ENCODE peak calls at places on chromosomes 6 and 20, in four cellular contexts. G is HT1080; B is CD4-positive, alpha-beta memory T cell; J is naive B cell. S is an unnamed sample.
A peak's percentile ranks its signal among the peaks of the same experiment; 100 is the strongest.

GRCh38 chr20:63342561-63343459 is 18.3 kb downstream of the CHRNA4 start:
- DNase-seq in B (no peak), G (no peak), J (no peak), S (no peak)

GRCh38 chr6:129661478-129662405 is 48.2 kb downstream of the ARHGAP18 start:
- DNase-seq in G (no peak), J (no peak), B (no peak), S (no peak)

GRCh38 chr6:140082867-140083297 is 708.4 kb upstream of the CITED2 start:
- DNase-seq in B (no peak), G (peak; percentile 18), J (no peak), S (no peak)

GRCh38 chr6:165227644-165228329 is 81.6 kb downstream of the C6orf118 start:
- DNase-seq in J (no peak), G (peak; percentile 70), B (no peak), S (no peak)

GRCh38 chr20:46823271-46823747 is 71.3 kb upstream of the EYA2 start:
- DNase-seq in J (no peak), B (no peak), G (no peak), S (no peak)

GRCh38 chr6:84762941-84763396 is 1.4 kb downstream of the TBX18 start:
- DNase-seq in B (no peak), G (no peak), J (no peak), S (no peak)

GRCh38 chr6:133741375-133741861 is 147.5 kb upstream of the TCF21 start:
- DNase-seq in J (no peak), B (no peak), G (peak; percentile 7), S (no peak)

GRCh38 chr6:84773133-84773430 is 8.7 kb upstream of the TBX18 start:
- DNase-seq in B (no peak), J (no peak), G (no peak), S (no peak)

GRCh38 chr6:107153061-107153460 is 37.7 kb upstream of the BEND3 start:
- DNase-seq in J (no peak), G (no peak), B (no peak), S (no peak)

GRCh38 chr20:3924304-3925112 is 35.3 kb downstream of the PANK2 start:
- DNase-seq in G (no peak), B (no peak), J (no peak), S (no peak)

GRCh38 chr20:58293453-58293852 is 16.1 kb upstream of the RAB22A start:
- DNase-seq in J (no peak), B (no peak), G (no peak), S (no peak)

GRCh38 chr6:129203190-129203900 is 320.4 kb downstream of the LAMA2 start:
- DNase-seq in G (peak; percentile 23), J (no peak), B (no peak), S (no peak)

GRCh38 chr6:82022614-82023102 is 224.9 kb downstream of the IBTK start:
- DNase-seq in B (no peak), G (peak; percentile 88), J (no peak), S (no peak)

GRCh38 chr20:56440346-56441007 is 27.9 kb upstream of the RTF2 start:
- DNase-seq in B (peak; percentile 70), J (peak; percentile 45), G (no peak), S (peak; percentile 55)

GRCh38 chr6:163955752-163956151 is 541.2 kb downstream of the QKI start:
- DNase-seq in J (no peak), B (no peak), G (no peak), S (no peak)

GRCh38 chr20:44217342-44218092 is 6.9 kb upstream of the OSER1 start:
- DNase-seq in J (peak; percentile 54), G (peak; percentile 63), B (peak; percentile 74), S (peak; percentile 54)

GRCh38 chr6:164104432-164104831 is 689.9 kb downstream of the QKI start:
- DNase-seq in G (no peak), J (no peak), B (no peak), S (no peak)

GRCh38 chr6:44940367-44940766 is 387.8 kb upstream of the RUNX2 start:
- DNase-seq in G (no peak), B (no peak), J (no peak), S (no peak)

GRCh38 chr6:41571066-41571780 is 25.0 kb downstream of the FOXP4 start:
- DNase-seq in G (no peak), J (no peak), B (no peak), S (no peak)

GRCh38 chr20:63568986-63569949 is 4.8 kb downstream of the HELZ2 start:
- DNase-seq in G (no peak), J (no peak), B (no peak), S (no peak)

GRCh38 chr20:18721716-18722115 is 91.9 kb upstream of the SCP2D1 start:
- DNase-seq in J (no peak), B (no peak), G (no peak), S (no peak)

GRCh38 chr20:6558361-6558760 is 209.1 kb upstream of the BMP2 start:
- DNase-seq in B (no peak), G (no peak), J (no peak), S (no peak)

GRCh38 chr20:51029556-51029955 is 6.6 kb upstream of the KCNG1 start:
- DNase-seq in G (no peak), J (no peak), B (no peak), S (no peak)

GRCh38 chr6:154276810-154277577 is 79.6 kb downstream of the IPCEF1 start:
- DNase-seq in B (peak; percentile 65), J (peak; percentile 7), G (peak; percentile 33), S (peak; percentile 58)

GRCh38 chr20:49727894-49728885 is 14.5 kb upstream of the B4GALT5 start:
- DNase-seq in B (no peak), J (no peak), G (no peak), S (no peak)

GRCh38 chr6:33856034-33856590 is 52.3 kb upstream of the MLN start:
- DNase-seq in J (no peak), G (no peak), B (no peak), S (no peak)

GRCh38 chr6:85498596-85499258 is 48.8 kb downstream of the NT5E start:
- DNase-seq in B (peak; percentile 27), J (no peak), G (peak; percentile 80), S (no peak)

S was measured in GM20000.